ENCODE peak calls at places on chromosomes 2 and 18, in seven cellular contexts. I, X, P, H, J, V and C are unnamed samples. For H3K4me1 and H3K36me3, the result is how much of the 10 kb centered on the place peaks cover.

GRCh38 chr2:122007577-122007976 is 252.1 kb downstream of the TSN start:
- DNase-seq in I (no peak), X (no peak), P (no peak), H (peak), J (no peak), V (no peak), C (no peak)

GRCh38 chr2:113105047-113105446 is 22.4 kb upstream of the IL1RN start:
- DNase-seq in I (no peak), X (no peak), P (no peak), H (peak), J (no peak), V (no peak), C (no peak)

GRCh38 chr2:88053301-88053700 is 2.3 kb downstream of the KRCC1 start:
- DNase-seq in I (no peak), X (no peak), P (no peak), H (no peak), J (no peak), V (no peak), C (no peak)

GRCh38 chr18:79488311-79489047 is 92.7 kb downstream of the NFATC1 start:
- DNase-seq in I (no peak), X (no peak), P (no peak), H (no peak), J (no peak), V (no peak), C (no peak)

GRCh38 chr2:232611559-232612218 is 21.7 kb upstream of the EFHD1 start:
- DNase-seq in I (no peak), X (no peak), P (no peak), H (peak), J (peak), V (peak), C (peak)

GRCh38 chr2:239298126-239298804 is 102.6 kb downstream of the HDAC4 start:
- DNase-seq in I (no peak), X (no peak), P (no peak), H (no peak), J (no peak), V (no peak), C (no peak)

GRCh38 chr2:167783266-167784070 is 463.9 kb downstream of the STK39 start:
- DNase-seq in I (no peak), X (no peak), P (no peak), H (no peak), J (no peak), V (peak), C (no peak)

GRCh38 chr18:50277935-50278334 is 3.4 kb downstream of the MBD1 start:
- DNase-seq in I (no peak), X (no peak), P (no peak), H (no peak), J (no peak), V (no peak), C (no peak)

GRCh38 chr2:150274108-150274507 is 213.4 kb downstream of the RND3 start:
- DNase-seq in I (no peak), X (no peak), P (no peak), H (no peak), J (no peak), V (no peak), C (no peak)

GRCh38 chr2:176514805-176515500 is 245.7 kb downstream of the MTX2 start:
- DNase-seq in I (no peak), X (no peak), P (no peak), H (no peak), J (no peak), V (no peak), C (no peak)

GRCh38 chr2:232839680-232840079 is 30.4 kb upstream of the SNORC start:
- DNase-seq in I (no peak), X (no peak), P (no peak), H (peak), J (no peak), V (no peak), C (no peak)

GRCh38 chr2:182540236-182540635 is 113.4 kb upstream of the PDE1A start:
- DNase-seq in I (no peak), X (no peak), P (no peak), H (no peak), J (no peak), V (no peak), C (no peak)

GRCh38 chr18:70464343-70465114 is 175.7 kb downstream of the SOCS6 start:
- DNase-seq in I (peak), X (peak), P (no peak), H (peak), J (peak), V (peak), C (peak)

GRCh38 chr2:209160800-209161588 is 262.9 kb upstream of the MAP2 start:
- DNase-seq in I (no peak), X (no peak), P (no peak), H (no peak), J (no peak), V (no peak), C (no peak)

GRCh38 chr18:3912705-3913104 is 462.7 kb downstream of the TGIF1 start:
- DNase-seq in I (no peak), X (no peak), P (no peak), H (no peak), J (no peak), V (no peak), C (no peak)

GRCh38 chr18:3910507-3910906 is 460.5 kb downstream of the TGIF1 start:
- DNase-seq in I (no peak), X (no peak), P (no peak), H (no peak), J (no peak), V (no peak), C (no peak)

GRCh38 chr18:3916082-3916481 is 466.1 kb downstream of the TGIF1 start:
- DNase-seq in I (no peak), X (no peak), P (no peak), H (peak), J (no peak), V (no peak), C (no peak)

GRCh38 chr18:3914116-3914515 is 464.1 kb downstream of the TGIF1 start:
- DNase-seq in I (no peak), X (no peak), P (no peak), H (no peak), J (no peak), V (no peak), C (no peak)

DNA sequence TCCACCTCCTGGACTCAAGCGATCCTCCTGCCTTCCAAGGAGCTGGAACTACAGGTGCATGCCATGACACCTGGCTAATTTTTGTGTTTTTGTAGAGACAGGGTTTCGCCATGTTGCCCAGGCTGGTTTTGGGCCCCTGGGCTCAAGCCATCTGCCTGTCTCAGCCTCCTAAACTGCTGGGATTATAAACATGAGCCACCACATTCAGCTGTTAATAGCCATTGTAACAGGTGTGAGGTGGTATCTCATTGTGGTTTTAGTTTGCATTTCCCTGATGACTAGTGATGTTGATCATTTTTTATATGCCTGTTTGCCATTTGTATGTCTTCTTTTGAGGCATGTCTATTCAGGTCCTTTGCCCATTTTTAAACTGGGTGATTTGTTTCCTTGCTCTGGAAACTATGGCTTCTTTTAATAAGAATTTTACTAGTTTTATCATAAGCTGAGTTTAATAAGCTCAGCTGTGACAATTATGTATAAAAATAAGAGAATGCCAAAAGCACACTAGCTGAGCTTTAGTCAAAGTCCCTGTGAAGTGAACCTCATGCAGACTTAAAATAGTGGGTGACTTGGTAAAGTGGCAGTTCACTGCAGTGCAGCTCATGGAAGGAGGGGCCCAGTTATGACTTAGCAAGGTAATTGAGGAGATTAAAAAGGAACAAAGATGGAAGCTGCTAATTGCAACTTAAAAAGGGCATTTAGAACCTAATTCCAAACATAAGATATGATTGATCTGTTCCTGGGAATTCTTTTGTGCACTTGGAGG is 465.0 kb downstream of the TGIF1 start:
- DNase-seq in I (no peak), X (no peak), P (peak), H (no peak), J (no peak), V (no peak), C (no peak)
- H3K4me1 ChIP-seq in I (under half), X (under half), P (under half), H (under half), J (under half), V (under half), C (under half)

GRCh38 chr2:36967236-36967876 is 1.0 kb upstream of the STRN start:
- DNase-seq in I (no peak), X (no peak), P (no peak), H (peak), J (peak), V (peak), C (no peak)
- TF ChIP-seq SIN3A in I (no peak), X (no peak), P (no peak), H (no peak), J (peak), V (no peak), C (no peak)

GRCh38 chr2:65069425-65069824 is 13.2 kb downstream of the CEP68 start:
- DNase-seq in I (no peak), X (no peak), P (no peak), H (no peak), J (no peak), V (no peak), C (no peak)
- H3K36me3 ChIP-seq in I (under half), X (half or more), P (under half), H (half or more), J (half or more), V (under half), C (under half)

GRCh38 chr2:197159681-197160211 is 150.8 kb downstream of the ANKRD44 start:
- DNase-seq in I (peak), X (no peak), P (no peak), H (no peak), J (peak), V (no peak), C (peak)
- H3K4me1 ChIP-seq in I (under half), X (under half), P (under half), H (under half), J (under half), V (under half), C (under half)

GRCh38 chr18:14106906-14107305 is 25.3 kb downstream of the ZNF519 start:
- DNase-seq in I (no peak), X (no peak), P (no peak), H (no peak), J (no peak), V (no peak), C (no peak)

GRCh38 chr18:14100503-14101286 is 31.5 kb downstream of the ZNF519 start:
- DNase-seq in I (no peak), X (no peak), P (no peak), H (no peak), J (no peak), V (no peak), C (no peak)

GRCh38 chr18:14104906-14105748 is 27.1 kb downstream of the ZNF519 start:
- DNase-seq in I (no peak), X (no peak), P (no peak), H (no peak), J (peak), V (no peak), C (no peak)
- TF ChIP-seq SIN3A in I (no peak), X (no peak), P (no peak), H (no peak), J (no peak), V (no peak), C (no peak)

DNA sequence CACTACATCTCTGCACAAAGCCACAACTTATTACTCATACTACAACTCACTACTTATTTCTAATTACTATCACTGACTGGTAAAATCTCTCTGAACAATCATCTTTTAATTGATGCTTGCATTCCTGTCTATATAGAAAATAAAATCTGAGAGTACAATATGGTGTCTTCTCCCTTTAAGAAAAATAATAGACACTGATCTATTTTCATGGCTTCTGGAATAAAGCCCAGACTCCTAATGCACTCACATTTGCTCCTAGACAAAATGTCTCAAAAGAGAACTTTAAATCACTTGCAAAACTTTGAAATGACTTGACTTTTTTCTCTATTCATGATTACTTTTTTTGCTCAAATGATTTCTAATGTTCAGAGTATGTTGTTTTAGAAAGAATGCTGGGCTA is 28.7 kb downstream of the ESCO1 start:
- DNase-seq in I (no peak), X (no peak), P (no peak), H (no peak), J (no peak), V (no peak), C (no peak)
- H3K36me3 ChIP-seq in I (half or more), X (under half), P (under half), H (half or more), J (half or more), V (under half), C (under half)

GRCh38 chr18:24056506-24056905 is 42.0 kb downstream of the TTC39C start:
- DNase-seq in I (no peak), X (no peak), P (no peak), H (no peak), J (no peak), V (no peak), C (no peak)
- H3K4me1 ChIP-seq in I (under half), X (under half), P (under half), H (under half), J (under half), V (under half), C (under half)